ENCODE peak calls at places on chromosomes 6 and 20, in seven cellular contexts. O is NCI-H1694 treated with DMSO at 0.1 percent for 48 hours, S is T-helper 1 cell, L is GM18507, W is neuronal stem cell, F is NCI-H1436, C is foreskin fibroblast. T is an unnamed sample.

GRCh38 chr6:22146581-22147468 is 150.0 kb downstream of the PRL start:
- DNase-seq in O (peak; percentile 63), S (no peak), C (peak; percentile 48), F (no peak), W (no peak), L (no peak), T (no peak)

GRCh38 chr6:2168480-2168879 is 76.9 kb downstream of the GMDS start:
- DNase-seq in F (no peak), C (no peak), O (no peak), L (no peak), S (no peak), W (no peak), T (no peak)

GRCh38 chr20:8774412-8774811 is 294.5 kb upstream of the PLCB4 start:
- DNase-seq in W (no peak), S (no peak), L (no peak), F (no peak), O (no peak), C (no peak), T (no peak)

GRCh38 chr6:55497694-55498093 is 81.3 kb downstream of the HMGCLL1 start:
- DNase-seq in O (no peak), W (no peak), C (no peak), L (no peak), F (no peak), S (no peak), T (no peak)

GRCh38 chr20:4026093-4026601 is 10.8 kb upstream of the RNF24 start:
- DNase-seq in S (no peak), W (no peak), O (peak; percentile 83), F (no peak), L (no peak), C (peak; percentile 94), T (no peak)

GRCh38 chr20:16167423-16167822 is 405.8 kb downstream of the KIF16B start:
- DNase-seq in O (no peak), C (no peak), L (no peak), S (no peak), F (no peak), W (no peak), T (no peak)

GRCh38 chr20:50130995-50131394 is 18.0 kb upstream of the UBE2V1 start:
- DNase-seq in W (no peak), L (no peak), F (no peak), S (no peak), C (peak; percentile 63), O (no peak), T (no peak)

GRCh38 chr20:19673575-19673974 is 84.5 kb upstream of the RIN2 start:
- DNase-seq in W (no peak), S (no peak), L (no peak), O (no peak), F (no peak), C (peak; percentile 19), T (no peak)

GRCh38 chr6:136213853-136214252 is 36.3 kb downstream of the MTFR2 start:
- DNase-seq in W (no peak), O (no peak), C (no peak), S (no peak), L (no peak), F (no peak), T (no peak)

GRCh38 chr6:125747589-125748533 is 1.6 kb upstream of the HEY2 start:
- DNase-seq in F (peak; percentile 22), W (peak; percentile 36), O (no peak), L (no peak), C (peak; percentile 30), S (peak; percentile 20), T (no peak)

GRCh38 chr20:15611579-15611978 is 961.7 kb downstream of the KIF16B start:
- DNase-seq in W (no peak), C (no peak), S (no peak), O (no peak), F (no peak), L (no peak), T (no peak)

GRCh38 chr6:84976516-84977420 is 212.4 kb upstream of the TBX18 start:
- DNase-seq in F (no peak), S (no peak), W (no peak), O (no peak), L (no peak), C (peak; percentile 64), T (no peak)

GRCh38 chr20:57012691-57013090 is 253.8 kb downstream of the BMP7 start:
- DNase-seq in S (no peak), W (no peak), L (no peak), C (no peak), O (no peak), F (no peak), T (no peak)

GRCh38 chr20:63847374-63848002 is 13.8 kb upstream of the ABHD16B start:
- DNase-seq in C (no peak), S (no peak), W (no peak), F (no peak), L (no peak), O (no peak), T (no peak)

T was measured in CD4-positive, alpha-beta T cell.